ENCODE peak calls at places on chromosomes 7 and 10, in eight cellular contexts. One of them, this sample, is unnamed. For H3K27me3, the result is how much of the 10 kb centered on the place peaks cover.

GRCh38 chr7:74288034-74288881 is 949 bp upstream of the CLIP2 start:
- DNase-seq in sigmoid colon: no peak
- DNase-seq in CD8-positive, alpha-beta T cell: no peak
- DNase-seq in breast epithelium: no peak
- DNase-seq in suprapubic skin: no peak
- DNase-seq in GM06990: peak
- DNase-seq in astrocyte: no peak
- DNase-seq in left ventricle myocardium inferior: no peak
- DNase-seq in this sample: no peak

GRCh38 chr7:45138433-45139267 is 18.9 kb upstream of the RAMP3 start:
- DNase-seq in sigmoid colon: no peak
- DNase-seq in CD8-positive, alpha-beta T cell: no peak
- DNase-seq in breast epithelium: no peak
- DNase-seq in suprapubic skin: no peak
- DNase-seq in GM06990: no peak
- DNase-seq in astrocyte: no peak
- DNase-seq in left ventricle myocardium inferior: no peak
- DNase-seq in this sample: no peak

GRCh38 chr10:102814873-102815661 is 22.1 kb downstream of the CYP17A1 start:
- DNase-seq in sigmoid colon: peak
- DNase-seq in CD8-positive, alpha-beta T cell: no peak
- DNase-seq in breast epithelium: peak
- DNase-seq in suprapubic skin: no peak
- DNase-seq in GM06990: no peak
- DNase-seq in astrocyte: peak
- DNase-seq in left ventricle myocardium inferior: peak
- DNase-seq in this sample: no peak

GRCh38 chr7:48366096-48366495 is 194.8 kb downstream of the ABCA13 start:
- DNase-seq in sigmoid colon: no peak
- DNase-seq in CD8-positive, alpha-beta T cell: no peak
- DNase-seq in breast epithelium: no peak
- DNase-seq in suprapubic skin: no peak
- DNase-seq in GM06990: no peak
- DNase-seq in astrocyte: peak
- DNase-seq in left ventricle myocardium inferior: no peak
- DNase-seq in this sample: no peak

GRCh38 chr10:102654566-102654965 is 10.3 kb downstream of the TRIM8 start:
- DNase-seq in sigmoid colon: no peak
- DNase-seq in CD8-positive, alpha-beta T cell: no peak
- DNase-seq in breast epithelium: no peak
- DNase-seq in suprapubic skin: no peak
- DNase-seq in GM06990: no peak
- DNase-seq in astrocyte: no peak
- DNase-seq in left ventricle myocardium inferior: no peak
- DNase-seq in this sample: no peak

GRCh38 chr10:133031541-133032125 is 56.1 kb upstream of the ADGRA1 start:
- DNase-seq in sigmoid colon: no peak
- DNase-seq in CD8-positive, alpha-beta T cell: no peak
- DNase-seq in breast epithelium: no peak
- DNase-seq in suprapubic skin: no peak
- DNase-seq in GM06990: no peak
- DNase-seq in astrocyte: no peak
- DNase-seq in left ventricle myocardium inferior: no peak
- DNase-seq in this sample: no peak

GRCh38 chr10:75531571-75532031 is 100.2 kb downstream of the LRMDA start:
- DNase-seq in sigmoid colon: no peak
- DNase-seq in CD8-positive, alpha-beta T cell: no peak
- DNase-seq in breast epithelium: no peak
- DNase-seq in suprapubic skin: no peak
- DNase-seq in GM06990: no peak
- DNase-seq in astrocyte: peak
- DNase-seq in left ventricle myocardium inferior: no peak
- DNase-seq in this sample: no peak

GRCh38 chr7:47888371-47889265 is 59.6 kb downstream of the PKD1L1 start:
- DNase-seq in sigmoid colon: no peak
- DNase-seq in CD8-positive, alpha-beta T cell: no peak
- DNase-seq in breast epithelium: no peak
- DNase-seq in suprapubic skin: no peak
- DNase-seq in GM06990: no peak
- DNase-seq in astrocyte: no peak
- DNase-seq in left ventricle myocardium inferior: no peak
- DNase-seq in this sample: no peak

GRCh38 chr10:75922435-75922834 is 491.0 kb downstream of the LRMDA start:
- DNase-seq in sigmoid colon: no peak
- DNase-seq in CD8-positive, alpha-beta T cell: no peak
- DNase-seq in breast epithelium: no peak
- DNase-seq in suprapubic skin: no peak
- DNase-seq in GM06990: no peak
- DNase-seq in astrocyte: no peak
- DNase-seq in left ventricle myocardium inferior: no peak
- DNase-seq in this sample: no peak

GRCh38 chr7:36277247-36277542 is 112.5 kb upstream of the ANLN start:
- DNase-seq in sigmoid colon: peak
- DNase-seq in CD8-positive, alpha-beta T cell: no peak
- DNase-seq in breast epithelium: no peak
- DNase-seq in suprapubic skin: no peak
- DNase-seq in GM06990: no peak
- DNase-seq in astrocyte: no peak
- DNase-seq in left ventricle myocardium inferior: no peak
- DNase-seq in this sample: no peak

GRCh38 chr10:119714484-119714816 is 11.4 kb upstream of the INPP5F start:
- DNase-seq in sigmoid colon: no peak
- DNase-seq in CD8-positive, alpha-beta T cell: no peak
- DNase-seq in breast epithelium: no peak
- DNase-seq in suprapubic skin: no peak
- DNase-seq in GM06990: no peak
- DNase-seq in astrocyte: no peak
- DNase-seq in left ventricle myocardium inferior: no peak
- DNase-seq in this sample: no peak

GRCh38 chr7:27994639-27995038 is 186.0 kb downstream of the JAZF1 start:
- DNase-seq in sigmoid colon: no peak
- DNase-seq in CD8-positive, alpha-beta T cell: no peak
- DNase-seq in breast epithelium: no peak
- DNase-seq in suprapubic skin: no peak
- DNase-seq in GM06990: no peak
- DNase-seq in astrocyte: peak
- DNase-seq in left ventricle myocardium inferior: no peak
- DNase-seq in this sample: no peak

GRCh38 chr10:80136134-80136571 is 3.6 kb downstream of the PLAC9 start:
- DNase-seq in sigmoid colon: peak
- DNase-seq in CD8-positive, alpha-beta T cell: no peak
- DNase-seq in breast epithelium: no peak
- DNase-seq in suprapubic skin: peak
- DNase-seq in GM06990: no peak
- DNase-seq in astrocyte: peak
- DNase-seq in left ventricle myocardium inferior: peak
- DNase-seq in this sample: peak

DNA sequence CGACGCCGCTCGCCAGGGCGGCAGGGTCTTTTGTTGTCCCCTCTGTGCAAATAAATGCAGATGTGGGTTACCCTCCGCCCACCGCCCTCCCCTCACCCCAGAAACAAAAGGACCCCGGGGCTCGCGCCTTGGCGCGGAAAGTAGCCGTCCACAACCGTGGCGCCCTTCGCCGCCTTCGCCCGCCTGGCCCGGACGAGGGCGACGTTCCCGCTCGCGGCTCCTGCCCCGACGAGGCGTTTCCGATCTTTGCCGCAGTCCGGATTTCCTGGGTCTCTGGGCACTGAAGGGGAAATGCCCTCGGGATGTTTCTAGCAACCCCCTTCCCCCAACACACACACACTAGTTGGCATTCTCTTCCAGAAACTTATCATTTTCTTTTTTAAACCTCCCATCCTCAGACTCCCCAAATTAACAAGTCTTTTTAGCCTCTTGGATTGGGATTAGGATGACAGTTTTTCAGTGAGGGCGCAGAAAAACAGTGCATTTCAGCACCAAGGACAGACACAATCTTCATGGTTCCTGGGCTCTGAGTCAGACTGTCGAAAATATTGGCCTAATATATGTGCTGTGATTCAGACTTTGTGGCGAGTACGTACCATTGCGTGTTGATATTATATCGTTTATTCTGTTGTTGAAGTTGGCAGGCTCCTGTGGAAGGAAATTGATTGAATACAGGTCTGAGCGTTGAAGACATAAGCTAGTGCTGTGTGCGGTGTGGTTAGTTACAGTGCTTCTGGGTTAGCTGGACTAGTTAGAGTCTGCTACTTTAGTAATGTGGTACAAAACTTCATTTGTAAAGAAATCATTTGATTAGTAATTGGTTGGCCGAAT is 803 bp downstream of the PHYHIPL start:
- DNase-seq in sigmoid colon: no peak
- DNase-seq in CD8-positive, alpha-beta T cell: no peak
- DNase-seq in breast epithelium: no peak
- DNase-seq in suprapubic skin: no peak
- DNase-seq in GM06990: peak
- DNase-seq in astrocyte: peak
- DNase-seq in left ventricle myocardium inferior: no peak
- DNase-seq in this sample: peak
- TF ChIP-seq CTCF in sigmoid colon: no peak
- TF ChIP-seq CTCF in CD8-positive, alpha-beta T cell: no peak
- TF ChIP-seq CTCF in breast epithelium: no peak
- TF ChIP-seq CTCF in suprapubic skin: no peak
- TF ChIP-seq CTCF in GM06990: no peak
- TF ChIP-seq CTCF in astrocyte: no peak
- TF ChIP-seq CTCF in left ventricle myocardium inferior: no peak
- TF ChIP-seq CTCF in this sample: no peak

GRCh38 chr10:25678666-25679065 is 255.4 kb upstream of the MYO3A start:
- DNase-seq in sigmoid colon: no peak
- DNase-seq in CD8-positive, alpha-beta T cell: no peak
- DNase-seq in breast epithelium: no peak
- DNase-seq in suprapubic skin: no peak
- DNase-seq in GM06990: no peak
- DNase-seq in astrocyte: peak
- DNase-seq in left ventricle myocardium inferior: no peak
- DNase-seq in this sample: no peak

GRCh38 chr10:25683291-25683690 is 250.7 kb upstream of the MYO3A start:
- DNase-seq in sigmoid colon: no peak
- DNase-seq in CD8-positive, alpha-beta T cell: no peak
- DNase-seq in breast epithelium: no peak
- DNase-seq in suprapubic skin: no peak
- DNase-seq in GM06990: no peak
- DNase-seq in astrocyte: no peak
- DNase-seq in left ventricle myocardium inferior: no peak
- DNase-seq in this sample: no peak

GRCh38 chr10:25678220-25678619 is 255.8 kb upstream of the MYO3A start:
- DNase-seq in sigmoid colon: no peak
- DNase-seq in CD8-positive, alpha-beta T cell: no peak
- DNase-seq in breast epithelium: no peak
- DNase-seq in suprapubic skin: no peak
- DNase-seq in GM06990: no peak
- DNase-seq in astrocyte: no peak
- DNase-seq in left ventricle myocardium inferior: no peak
- DNase-seq in this sample: no peak

DNA sequence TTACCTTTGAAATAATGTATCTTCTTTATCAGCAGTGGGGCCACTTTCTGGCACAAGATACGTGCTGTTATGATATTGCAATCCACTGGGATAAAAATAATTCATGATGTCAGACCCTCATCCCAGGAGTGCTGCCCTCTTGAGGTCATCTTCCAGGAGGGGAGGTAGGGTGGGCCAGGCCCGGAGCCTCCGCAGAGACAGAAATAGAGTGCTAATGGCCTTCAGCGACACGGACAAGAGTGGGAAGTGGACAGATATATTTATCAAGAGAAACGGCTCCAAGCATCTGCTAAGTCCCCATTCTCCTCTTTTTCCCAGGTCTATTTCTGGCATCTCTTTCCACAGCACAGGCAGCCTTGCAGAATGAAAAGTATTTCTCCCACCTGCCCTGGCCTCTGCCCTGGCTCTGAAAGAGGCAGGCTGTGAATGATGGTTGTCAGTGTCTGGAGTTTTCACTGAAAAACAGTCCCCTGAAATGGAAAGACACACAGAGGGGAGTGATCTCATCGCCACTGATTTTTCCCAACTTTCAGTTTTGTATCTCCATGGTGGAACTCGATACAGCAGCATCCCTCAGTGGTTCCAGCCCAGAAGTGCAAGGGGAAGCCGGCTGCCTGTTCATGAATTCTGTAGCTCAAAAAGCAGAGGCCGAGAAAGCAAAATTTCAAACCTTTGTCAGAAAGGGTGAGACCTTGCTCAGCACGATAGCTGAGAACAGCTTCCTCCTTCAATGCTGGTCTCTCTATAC is 251.7 kb upstream of the MYO3A start:
- DNase-seq in sigmoid colon: no peak
- DNase-seq in CD8-positive, alpha-beta T cell: no peak
- DNase-seq in breast epithelium: no peak
- DNase-seq in suprapubic skin: no peak
- DNase-seq in GM06990: no peak
- DNase-seq in astrocyte: peak
- DNase-seq in left ventricle myocardium inferior: no peak
- DNase-seq in this sample: no peak
- H3K4me3 ChIP-seq in sigmoid colon: peak
- H3K4me3 ChIP-seq in CD8-positive, alpha-beta T cell: no peak
- H3K4me3 ChIP-seq in breast epithelium: peak
- H3K4me3 ChIP-seq in suprapubic skin: peak
- H3K4me3 ChIP-seq in GM06990: no peak
- H3K4me3 ChIP-seq in astrocyte: peak
- H3K4me3 ChIP-seq in left ventricle myocardium inferior: peak
- H3K4me3 ChIP-seq in this sample: no peak

GRCh38 chr7:155516466-155516865 is 29.9 kb downstream of the CNPY1 start:
- DNase-seq in sigmoid colon: no peak
- DNase-seq in CD8-positive, alpha-beta T cell: no peak
- DNase-seq in breast epithelium: no peak
- DNase-seq in suprapubic skin: no peak
- DNase-seq in GM06990: no peak
- DNase-seq in astrocyte: no peak
- DNase-seq in left ventricle myocardium inferior: no peak
- DNase-seq in this sample: no peak

GRCh38 chr7:155515318-155515717 is 31.0 kb downstream of the CNPY1 start:
- DNase-seq in sigmoid colon: no peak
- DNase-seq in CD8-positive, alpha-beta T cell: no peak
- DNase-seq in breast epithelium: no peak
- DNase-seq in suprapubic skin: no peak
- DNase-seq in GM06990: no peak
- DNase-seq in astrocyte: no peak
- DNase-seq in left ventricle myocardium inferior: no peak
- DNase-seq in this sample: no peak

GRCh38 chr7:155513543-155514285 is 32.6 kb downstream of the CNPY1 start:
- DNase-seq in sigmoid colon: no peak
- DNase-seq in CD8-positive, alpha-beta T cell: no peak
- DNase-seq in breast epithelium: no peak
- DNase-seq in suprapubic skin: no peak
- DNase-seq in GM06990: no peak
- DNase-seq in astrocyte: no peak
- DNase-seq in left ventricle myocardium inferior: no peak
- DNase-seq in this sample: no peak

GRCh38 chr7:155512246-155512887 is 34.0 kb downstream of the CNPY1 start:
- DNase-seq in sigmoid colon: no peak
- DNase-seq in CD8-positive, alpha-beta T cell: no peak
- DNase-seq in breast epithelium: no peak
- DNase-seq in suprapubic skin: no peak
- DNase-seq in GM06990: no peak
- DNase-seq in astrocyte: no peak
- DNase-seq in left ventricle myocardium inferior: no peak
- DNase-seq in this sample: no peak

GRCh38 chr7:155514296-155514695 is 32.1 kb downstream of the CNPY1 start:
- DNase-seq in sigmoid colon: no peak
- DNase-seq in CD8-positive, alpha-beta T cell: no peak
- DNase-seq in breast epithelium: no peak
- DNase-seq in suprapubic skin: no peak
- DNase-seq in GM06990: no peak
- DNase-seq in astrocyte: no peak
- DNase-seq in left ventricle myocardium inferior: no peak
- DNase-seq in this sample: no peak
- H3K27me3 ChIP-seq in sigmoid colon: half or more
- H3K27me3 ChIP-seq in CD8-positive, alpha-beta T cell: under half
- H3K27me3 ChIP-seq in breast epithelium: under half
- H3K27me3 ChIP-seq in suprapubic skin: half or more
- H3K27me3 ChIP-seq in GM06990: under half
- H3K27me3 ChIP-seq in astrocyte: under half
- H3K27me3 ChIP-seq in left ventricle myocardium inferior: half or more
- H3K27me3 ChIP-seq in this sample: under half

GRCh38 chr7:122691569-122692235 is 7.2 kb downstream of the RNF133 start:
- DNase-seq in sigmoid colon: no peak
- DNase-seq in CD8-positive, alpha-beta T cell: no peak
- DNase-seq in breast epithelium: no peak
- DNase-seq in suprapubic skin: no peak
- DNase-seq in GM06990: no peak
- DNase-seq in astrocyte: no peak
- DNase-seq in left ventricle myocardium inferior: no peak
- DNase-seq in this sample: no peak
- TF ChIP-seq CTCF in sigmoid colon: no peak
- TF ChIP-seq CTCF in CD8-positive, alpha-beta T cell: no peak
- TF ChIP-seq CTCF in breast epithelium: no peak
- TF ChIP-seq CTCF in suprapubic skin: no peak
- TF ChIP-seq CTCF in GM06990: no peak
- TF ChIP-seq CTCF in astrocyte: no peak
- TF ChIP-seq CTCF in left ventricle myocardium inferior: peak
- TF ChIP-seq CTCF in this sample: no peak

This sample was measured in AG04450.